ENCODE peak calls at places on chromosome X, in ten cellular contexts. J is NT2/D1; U is activated T-cell treated with anti-CD3 and anti-CD28 coated beads for 1 hour; M is stimulated activated CD8-positive, alpha-beta memory T cell treated with anti-CD3 and anti-CD28 coated beads, Interleukin-7, amount 100 ng/mL, for 24 hours; L is neuronal stem cell; F is iris pigment epithelial cell; X is cardiac muscle cell; P is T-helper 17 cell; G is gastrocnemius medialis; H is stimulated activated naive CD8-positive, alpha-beta T cell treated with anti-CD3 and anti-CD28 coated beads, Interleukin-15, Interleukin-2, amounts not matched to agents 100 U/mL and 50 U/mL, for 24 hours. A is an unnamed sample.
A peak's percentile ranks its signal among the peaks of the same experiment; 100 is the strongest.

GRCh38 chrX:11792461-11793421 is 34.7 kb downstream of the MSL3 start:
- DNase-seq in G (no peak), P (no peak), M (no peak), J (no peak), L (no peak), X (peak; percentile 7), H (peak; percentile 67), U (peak; percentile 23), F (no peak), A (no peak)

GRCh38 chrX:27889878-27890277 is 82.1 kb downstream of the MAGEB10 start:
- DNase-seq in X (no peak), H (no peak), P (no peak), U (no peak), L (no peak), M (no peak), G (no peak), F (peak; percentile 3), J (no peak), A (no peak)

GRCh38 chrX:34642849-34643248 is 14.2 kb downstream of the TMEM47 start:
- DNase-seq in X (no peak), M (no peak), H (no peak), P (no peak), U (no peak), J (no peak), F (no peak), L (no peak), G (no peak), A (no peak)

GRCh38 chrX:110180176-110180927 is 137.5 kb downstream of the AMMECR1 start:
- DNase-seq in X (peak; percentile 72), L (no peak), M (no peak), G (no peak), H (no peak), P (no peak), F (peak; percentile 81), U (no peak), J (no peak), A (peak; percentile 13)

GRCh38 chrX:136480383-136480782 is 7.4 kb upstream of the BRS3 start:
- DNase-seq in X (no peak), M (no peak), U (no peak), G (no peak), P (no peak), F (no peak), L (no peak), J (no peak), H (no peak), A (no peak)

GRCh38 chrX:29231800-29232199 is 644.6 kb downstream of the IL1RAPL1 start:
- DNase-seq in X (peak; percentile 15), F (no peak), L (no peak), J (no peak), M (no peak), H (no peak), U (no peak), G (no peak), P (no peak), A (no peak)

GRCh38 chrX:136647969-136648368 is at the start of gene CD40LG:
- DNase-seq in L (no peak), X (no peak), P (no peak), G (no peak), H (no peak), F (no peak), U (no peak), M (no peak), J (no peak), A (no peak)

GRCh38 chrX:147565239-147565638 is 346.5 kb upstream of the FMR1 start:
- DNase-seq in U (no peak), J (no peak), F (peak; percentile 3), L (no peak), X (no peak), G (no peak), M (no peak), H (no peak), P (no peak), A (no peak)

GRCh38 chrX:13101439-13102139 is 57.2 kb upstream of the FAM9C start:
- DNase-seq in J (no peak), P (no peak), U (peak; percentile 33), F (peak; percentile 94), M (no peak), G (peak; percentile 60), L (no peak), X (peak; percentile 84), H (no peak), A (no peak)

GRCh38 chrX:149638860-149639259 is 7.3 kb upstream of the TMEM185A start:
- DNase-seq in H (no peak), F (peak; percentile 8), U (no peak), X (no peak), P (no peak), M (no peak), J (no peak), G (no peak), L (no peak), A (no peak)

GRCh38 chrX:119728487-119728886 is 29.9 kb upstream of the SOWAHD start:
- DNase-seq in L (no peak), X (no peak), H (no peak), J (no peak), F (no peak), P (no peak), M (no peak), G (no peak), U (no peak), A (no peak)

GRCh38 chrX:153387987-153388721 is 13.0 kb downstream of the PNMA6E start:
- DNase-seq in U (no peak), M (no peak), F (no peak), H (no peak), P (no peak), L (no peak), J (no peak), G (no peak), X (no peak), A (no peak)

GRCh38 chrX:920234-920799 is 289.7 kb downstream of the SHOX start:
- DNase-seq in F (peak; percentile 52), J (no peak), M (no peak), L (no peak), U (no peak), X (no peak), H (no peak), G (no peak), P (no peak), A (no peak)

GRCh38 chrX:50877310-50877709 is 33.2 kb upstream of the BMP15 start:
- DNase-seq in H (no peak), P (no peak), U (no peak), F (peak; percentile 8), L (no peak), M (no peak), X (peak; percentile 46), G (no peak), J (no peak), A (no peak)

GRCh38 chrX:70960728-70961127 is 29.8 kb upstream of the SLC7A3 start:
- DNase-seq in X (peak; percentile 15), F (peak; percentile 7), U (no peak), L (no peak), M (no peak), H (no peak), P (no peak), J (peak; percentile 11), G (no peak), A (no peak)

GRCh38 chrX:17990542-17990941 is 129.4 kb upstream of the RAI2 start:
- DNase-seq in X (no peak), J (no peak), L (no peak), P (no peak), U (no peak), G (no peak), F (no peak), H (no peak), M (no peak), A (no peak)

GRCh38 chrX:44042124-44042523 is 68.9 kb upstream of the NDP start:
- DNase-seq in G (no peak), X (no peak), F (peak; percentile 78), H (no peak), M (no peak), L (no peak), J (no peak), U (no peak), P (no peak), A (no peak)

GRCh38 chrX:115561605-115562491 is 874 bp downstream of the PLS3 start:
- DNase-seq in L (peak; percentile 24), U (no peak), G (no peak), P (no peak), X (peak; percentile 60), M (no peak), J (no peak), H (peak; percentile 4), F (peak; percentile 42), A (peak; percentile 56)

GRCh38 chrX:147570483-147570882 is 341.2 kb upstream of the FMR1 start:
- DNase-seq in M (no peak), F (peak; percentile 2), X (no peak), P (no peak), G (no peak), J (no peak), H (no peak), U (no peak), L (no peak), A (no peak)

GRCh38 chrX:9273744-9274143 is 191.1 kb upstream of the TBL1X start:
- DNase-seq in U (no peak), J (no peak), M (no peak), L (no peak), G (no peak), F (no peak), P (no peak), H (no peak), X (no peak), A (no peak)

A was measured in BE2C.